ENCODE peak calls at places on chromosomes 4 and X, in five cellular contexts. Z is RWPE2, Y is GF-D8, T is AML-193, Q is SW480. J is an unnamed sample.

GRCh38 chrX:87160435-87161010 is 357.1 kb upstream of the KLHL4 start:
- DNase-seq in Z (no peak), Y (no peak), T (no peak), Q (no peak), J (no peak)

GRCh38 chr4:7736436-7737267 is 203.0 kb downstream of the AFAP1 start:
- DNase-seq in Z (no peak), Y (no peak), T (no peak), Q (no peak), J (no peak)

GRCh38 chr4:73406548-73406875 is 2.4 kb downstream of the ALB start:
- DNase-seq in Z (no peak), Y (no peak), T (no peak), Q (no peak), J (no peak)

GRCh38 chrX:35625714-35626113 is 172.4 kb upstream of the MAGEB16 start:
- DNase-seq in Z (no peak), Y (no peak), T (no peak), Q (no peak), J (no peak)

GRCh38 chr4:99816611-99817309 is at the start of gene DAPP1:
- DNase-seq in Z (peak), Y (peak), T (peak), Q (no peak), J (peak)

GRCh38 chrX:71253253-71254091 is 468 bp downstream of the ZMYM3 start:
- DNase-seq in Z (no peak), Y (no peak), T (peak), Q (peak), J (peak)

GRCh38 chr4:169159614-169160013 is 111.1 kb downstream of the SH3RF1 start:
- DNase-seq in Z (no peak), Y (no peak), T (no peak), Q (no peak), J (no peak)

GRCh38 chr4:10180927-10181744 is 64.5 kb upstream of the WDR1 start:
- DNase-seq in Z (no peak), Y (peak), T (peak), Q (no peak), J (peak)

GRCh38 chr4:93157984-93158383 is 670.6 kb upstream of the ATOH1 start:
- DNase-seq in Z (no peak), Y (no peak), T (no peak), Q (no peak), J (no peak)

GRCh38 chrX:111634823-111635410 is 46.1 kb upstream of the ALG13 start:
- DNase-seq in Z (no peak), Y (no peak), T (no peak), Q (no peak), J (no peak)

GRCh38 chr4:74934822-74935326 is 2.0 kb downstream of the PARM1 start:
- DNase-seq in Z (no peak), Y (no peak), T (no peak), Q (no peak), J (no peak)

GRCh38 chr4:25843340-25844097 is 19.3 kb downstream of the SEL1L3 start:
- DNase-seq in Z (no peak), Y (no peak), T (no peak), Q (no peak), J (no peak)

GRCh38 chr4:141275834-141276233 is 55.1 kb downstream of the ZNF330 start:
- DNase-seq in Z (no peak), Y (no peak), T (no peak), Q (no peak), J (peak)

GRCh38 chr4:174254613-174255012 is 28.9 kb downstream of the FBXO8 start:
- DNase-seq in Z (no peak), Y (no peak), T (no peak), Q (no peak), J (no peak)

GRCh38 chr4:6732441-6733357 is 16.7 kb downstream of the BLOC1S4 start:
- DNase-seq in Z (no peak), Y (peak), T (no peak), Q (peak), J (no peak)

GRCh38 chr4:179415842-179416223 is 1973.6 kb upstream of the AGA start:
- DNase-seq in Z (no peak), Y (no peak), T (no peak), Q (no peak), J (no peak)

GRCh38 chr4:143381171-143382118 is 44.8 kb downstream of the GAB1 start:
- DNase-seq in Z (no peak), Y (no peak), T (no peak), Q (no peak), J (no peak)

GRCh38 chr4:80173841-80174240 is 23.5 kb upstream of the PRDM8 start:
- DNase-seq in Z (no peak), Y (no peak), T (no peak), Q (no peak), J (no peak)

GRCh38 chr4:138797646-138798045 is 217.9 kb upstream of the NOCT start:
- DNase-seq in Z (no peak), Y (no peak), T (no peak), Q (no peak), J (no peak)

GRCh38 chrX:119238557-119238956 is 2.5 kb downstream of the PGRMC1 start:
- DNase-seq in Z (no peak), Y (no peak), T (no peak), Q (no peak), J (no peak)

GRCh38 chr4:139576219-139576618 is 20.2 kb upstream of the SETD7 start:
- DNase-seq in Z (no peak), Y (no peak), T (no peak), Q (no peak), J (no peak)

GRCh38 chr4:183394166-183394951 is 50.1 kb upstream of the CDKN2AIP start:
- DNase-seq in Z (no peak), Y (no peak), T (no peak), Q (no peak), J (no peak)

GRCh38 chrX:75303795-75304194 is 29.9 kb downstream of the UPRT start:
- DNase-seq in Z (no peak), Y (no peak), T (no peak), Q (no peak), J (no peak)

GRCh38 chr4:175369087-175369486 is 443.0 kb downstream of the GPM6A start:
- DNase-seq in Z (no peak), Y (no peak), T (no peak), Q (no peak), J (no peak)

GRCh38 chr4:172088556-172088955 is 275.4 kb downstream of the GALNTL6 start:
- DNase-seq in Z (no peak), Y (no peak), T (no peak), Q (no peak), J (no peak)

GRCh38 chr4:7901274-7901845 is 38.3 kb downstream of the AFAP1 start:
- DNase-seq in Z (no peak), Y (no peak), T (no peak), Q (no peak), J (no peak)

J was measured in KBM-7.